ENCODE peak calls at places on chromosomes 7 and 10, in seven cellular contexts. One of them, this sample, is unnamed.

GRCh38 chr7:15305002-15305600 is 256.7 kb downstream of the AGMO start:
- DNase-seq in heart left ventricle: peak
- DNase-seq in PC-9: peak
- DNase-seq in suprapubic skin: no peak
- DNase-seq in neuronal stem cell: peak
- DNase-seq in CD4-positive, CD25-positive, alpha-beta regulatory T cell: no peak
- DNase-seq in transverse colon: peak
- DNase-seq in this sample: peak

GRCh38 chr7:100673942-100674431 is 447 bp downstream of the GNB2 start:
- DNase-seq in transverse colon: peak
- DNase-seq in PC-9: no peak
- DNase-seq in heart left ventricle: peak
- DNase-seq in CD4-positive, CD25-positive, alpha-beta regulatory T cell: peak
- DNase-seq in neuronal stem cell: no peak
- DNase-seq in suprapubic skin: no peak
- DNase-seq in this sample: no peak

GRCh38 chr10:100186253-100186780 is 488 bp upstream of the ERLIN1 start:
- DNase-seq in heart left ventricle: peak
- DNase-seq in suprapubic skin: no peak
- DNase-seq in CD4-positive, CD25-positive, alpha-beta regulatory T cell: no peak
- DNase-seq in neuronal stem cell: no peak
- DNase-seq in PC-9: no peak
- DNase-seq in transverse colon: peak
- DNase-seq in this sample: no peak

GRCh38 chr7:35398518-35398917 is 144.6 kb upstream of the TBX20 start:
- DNase-seq in PC-9: no peak
- DNase-seq in heart left ventricle: no peak
- DNase-seq in neuronal stem cell: no peak
- DNase-seq in suprapubic skin: no peak
- DNase-seq in CD4-positive, CD25-positive, alpha-beta regulatory T cell: no peak
- DNase-seq in transverse colon: no peak
- DNase-seq in this sample: no peak

GRCh38 chr10:112754001-112754411 is 196.0 kb upstream of the TCF7L2 start:
- DNase-seq in transverse colon: no peak
- DNase-seq in CD4-positive, CD25-positive, alpha-beta regulatory T cell: no peak
- DNase-seq in suprapubic skin: no peak
- DNase-seq in heart left ventricle: no peak
- DNase-seq in neuronal stem cell: peak
- DNase-seq in PC-9: no peak
- DNase-seq in this sample: no peak

GRCh38 chr10:113709221-113709838 is 29.6 kb downstream of the CASP7 start:
- DNase-seq in transverse colon: no peak
- DNase-seq in suprapubic skin: no peak
- DNase-seq in CD4-positive, CD25-positive, alpha-beta regulatory T cell: no peak
- DNase-seq in neuronal stem cell: no peak
- DNase-seq in PC-9: no peak
- DNase-seq in heart left ventricle: no peak
- DNase-seq in this sample: no peak

GRCh38 chr10:47024399-47025252 is 113.4 kb downstream of the PTPN20 start:
- DNase-seq in neuronal stem cell: peak
- DNase-seq in CD4-positive, CD25-positive, alpha-beta regulatory T cell: peak
- DNase-seq in heart left ventricle: no peak
- DNase-seq in transverse colon: peak
- DNase-seq in PC-9: peak
- DNase-seq in suprapubic skin: peak
- DNase-seq in this sample: peak

GRCh38 chr7:27198871-27199801 is 755 bp downstream of the HOXA13 start:
- DNase-seq in suprapubic skin: peak
- DNase-seq in CD4-positive, CD25-positive, alpha-beta regulatory T cell: no peak
- DNase-seq in PC-9: peak
- DNase-seq in heart left ventricle: no peak
- DNase-seq in neuronal stem cell: no peak
- DNase-seq in transverse colon: no peak
- DNase-seq in this sample: no peak

GRCh38 chr10:4120454-4120853 is 335.4 kb upstream of the KLF6 start:
- DNase-seq in CD4-positive, CD25-positive, alpha-beta regulatory T cell: no peak
- DNase-seq in neuronal stem cell: no peak
- DNase-seq in transverse colon: peak
- DNase-seq in suprapubic skin: no peak
- DNase-seq in PC-9: no peak
- DNase-seq in heart left ventricle: peak
- DNase-seq in this sample: no peak

GRCh38 chr10:68876919-68877250 is 24.2 kb upstream of the DDX50 start:
- DNase-seq in CD4-positive, CD25-positive, alpha-beta regulatory T cell: no peak
- DNase-seq in heart left ventricle: no peak
- DNase-seq in transverse colon: no peak
- DNase-seq in suprapubic skin: no peak
- DNase-seq in neuronal stem cell: no peak
- DNase-seq in PC-9: no peak
- DNase-seq in this sample: no peak
- H3K27ac ChIP-seq in CD4-positive, CD25-positive, alpha-beta regulatory T cell: no peak
- H3K27ac ChIP-seq in heart left ventricle: no peak
- H3K27ac ChIP-seq in transverse colon: peak
- H3K27ac ChIP-seq in suprapubic skin: no peak
- H3K27ac ChIP-seq in neuronal stem cell: peak
- H3K27ac ChIP-seq in PC-9: no peak
- H3K27ac ChIP-seq in this sample: no peak

GRCh38 chr7:101686030-101686429 is 56.9 kb upstream of the MYL10 start:
- DNase-seq in CD4-positive, CD25-positive, alpha-beta regulatory T cell: no peak
- DNase-seq in neuronal stem cell: no peak
- DNase-seq in suprapubic skin: no peak
- DNase-seq in PC-9: no peak
- DNase-seq in transverse colon: no peak
- DNase-seq in heart left ventricle: no peak
- DNase-seq in this sample: no peak

GRCh38 chr7:101687081-101687480 is 58.0 kb upstream of the MYL10 start:
- DNase-seq in suprapubic skin: no peak
- DNase-seq in heart left ventricle: no peak
- DNase-seq in neuronal stem cell: no peak
- DNase-seq in CD4-positive, CD25-positive, alpha-beta regulatory T cell: no peak
- DNase-seq in PC-9: no peak
- DNase-seq in transverse colon: no peak
- DNase-seq in this sample: no peak

GRCh38 chr7:101688995-101689907 is 60.2 kb upstream of the MYL10 start:
- DNase-seq in neuronal stem cell: no peak
- DNase-seq in heart left ventricle: no peak
- DNase-seq in PC-9: no peak
- DNase-seq in CD4-positive, CD25-positive, alpha-beta regulatory T cell: no peak
- DNase-seq in suprapubic skin: no peak
- DNase-seq in transverse colon: no peak
- DNase-seq in this sample: no peak

GRCh38 chr7:101688183-101688831 is 59.2 kb upstream of the MYL10 start:
- DNase-seq in transverse colon: peak
- DNase-seq in heart left ventricle: peak
- DNase-seq in neuronal stem cell: peak
- DNase-seq in CD4-positive, CD25-positive, alpha-beta regulatory T cell: peak
- DNase-seq in suprapubic skin: peak
- DNase-seq in PC-9: peak
- DNase-seq in this sample: no peak

GRCh38 chr7:101687791-101688182 is 58.7 kb upstream of the MYL10 start:
- DNase-seq in PC-9: no peak
- DNase-seq in suprapubic skin: no peak
- DNase-seq in CD4-positive, CD25-positive, alpha-beta regulatory T cell: no peak
- DNase-seq in heart left ventricle: no peak
- DNase-seq in neuronal stem cell: no peak
- DNase-seq in transverse colon: no peak
- DNase-seq in this sample: no peak
- H3K27ac ChIP-seq in PC-9: no peak
- H3K27ac ChIP-seq in suprapubic skin: no peak
- H3K27ac ChIP-seq in CD4-positive, CD25-positive, alpha-beta regulatory T cell: no peak
- H3K27ac ChIP-seq in heart left ventricle: no peak
- H3K27ac ChIP-seq in neuronal stem cell: no peak
- H3K27ac ChIP-seq in transverse colon: no peak
- H3K27ac ChIP-seq in this sample: no peak

GRCh38 chr10:101814466-101815041 is 3.7 kb downstream of the OGA start:
- DNase-seq in suprapubic skin: no peak
- DNase-seq in transverse colon: no peak
- DNase-seq in heart left ventricle: no peak
- DNase-seq in CD4-positive, CD25-positive, alpha-beta regulatory T cell: no peak
- DNase-seq in PC-9: no peak
- DNase-seq in neuronal stem cell: no peak
- DNase-seq in this sample: no peak
- H3K27ac ChIP-seq in suprapubic skin: no peak
- H3K27ac ChIP-seq in transverse colon: no peak
- H3K27ac ChIP-seq in heart left ventricle: peak
- H3K27ac ChIP-seq in CD4-positive, CD25-positive, alpha-beta regulatory T cell: peak
- H3K27ac ChIP-seq in PC-9: no peak
- H3K27ac ChIP-seq in neuronal stem cell: no peak
- H3K27ac ChIP-seq in this sample: no peak

GRCh38 chr7:22566176-22566575 is 66.2 kb upstream of the STEAP1B start:
- DNase-seq in suprapubic skin: no peak
- DNase-seq in CD4-positive, CD25-positive, alpha-beta regulatory T cell: no peak
- DNase-seq in PC-9: no peak
- DNase-seq in heart left ventricle: no peak
- DNase-seq in neuronal stem cell: no peak
- DNase-seq in transverse colon: no peak
- DNase-seq in this sample: no peak
- H3K27ac ChIP-seq in suprapubic skin: no peak
- H3K27ac ChIP-seq in CD4-positive, CD25-positive, alpha-beta regulatory T cell: no peak
- H3K27ac ChIP-seq in PC-9: peak
- H3K27ac ChIP-seq in heart left ventricle: no peak
- H3K27ac ChIP-seq in neuronal stem cell: no peak
- H3K27ac ChIP-seq in transverse colon: no peak
- H3K27ac ChIP-seq in this sample: no peak

DNA sequence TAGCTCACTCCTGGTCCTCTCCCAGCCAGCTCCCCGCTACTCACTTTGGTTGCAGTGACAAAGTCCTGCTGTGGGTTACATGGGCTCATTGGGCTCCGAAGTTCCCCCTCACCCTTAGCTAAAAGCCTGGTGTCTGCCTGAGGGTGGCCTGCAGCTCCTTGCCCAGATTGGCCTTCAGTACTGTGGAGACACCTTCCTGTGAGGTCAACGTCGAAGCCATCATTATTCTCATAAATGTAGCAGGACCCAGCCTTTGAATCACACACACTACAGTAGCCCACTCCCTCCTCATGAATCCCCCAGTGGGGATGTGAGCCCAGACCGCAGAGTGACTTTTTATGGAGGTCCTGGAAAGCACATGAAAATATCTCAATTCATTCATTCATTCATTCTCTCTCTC is 10.5 kb downstream of the MBL2 start:
- DNase-seq in PC-9: no peak
- DNase-seq in heart left ventricle: no peak
- DNase-seq in neuronal stem cell: no peak
- DNase-seq in transverse colon: no peak
- DNase-seq in CD4-positive, CD25-positive, alpha-beta regulatory T cell: no peak
- DNase-seq in suprapubic skin: no peak
- DNase-seq in this sample: no peak
- H3K27ac ChIP-seq in PC-9: no peak
- H3K27ac ChIP-seq in heart left ventricle: no peak
- H3K27ac ChIP-seq in neuronal stem cell: no peak
- H3K27ac ChIP-seq in transverse colon: no peak
- H3K27ac ChIP-seq in CD4-positive, CD25-positive, alpha-beta regulatory T cell: no peak
- H3K27ac ChIP-seq in suprapubic skin: no peak
- H3K27ac ChIP-seq in this sample: no peak

GRCh38 chr7:43643842-43644241 is 60.9 kb downstream of the STK17A start:
- DNase-seq in suprapubic skin: no peak
- DNase-seq in heart left ventricle: no peak
- DNase-seq in transverse colon: no peak
- DNase-seq in neuronal stem cell: no peak
- DNase-seq in PC-9: no peak
- DNase-seq in CD4-positive, CD25-positive, alpha-beta regulatory T cell: no peak
- DNase-seq in this sample: no peak

GRCh38 chr7:43646603-43647313 is 63.9 kb downstream of the STK17A start:
- DNase-seq in CD4-positive, CD25-positive, alpha-beta regulatory T cell: no peak
- DNase-seq in neuronal stem cell: no peak
- DNase-seq in transverse colon: no peak
- DNase-seq in suprapubic skin: no peak
- DNase-seq in PC-9: no peak
- DNase-seq in heart left ventricle: peak
- DNase-seq in this sample: no peak

GRCh38 chr7:43647314-43647691 is 64.4 kb downstream of the STK17A start:
- DNase-seq in neuronal stem cell: peak
- DNase-seq in suprapubic skin: no peak
- DNase-seq in PC-9: no peak
- DNase-seq in transverse colon: no peak
- DNase-seq in heart left ventricle: peak
- DNase-seq in CD4-positive, CD25-positive, alpha-beta regulatory T cell: no peak
- DNase-seq in this sample: no peak

GRCh38 chr7:43647772-43648643 is 65.1 kb downstream of the STK17A start:
- DNase-seq in suprapubic skin: peak
- DNase-seq in neuronal stem cell: no peak
- DNase-seq in transverse colon: peak
- DNase-seq in heart left ventricle: peak
- DNase-seq in CD4-positive, CD25-positive, alpha-beta regulatory T cell: no peak
- DNase-seq in PC-9: peak
- DNase-seq in this sample: peak

DNA sequence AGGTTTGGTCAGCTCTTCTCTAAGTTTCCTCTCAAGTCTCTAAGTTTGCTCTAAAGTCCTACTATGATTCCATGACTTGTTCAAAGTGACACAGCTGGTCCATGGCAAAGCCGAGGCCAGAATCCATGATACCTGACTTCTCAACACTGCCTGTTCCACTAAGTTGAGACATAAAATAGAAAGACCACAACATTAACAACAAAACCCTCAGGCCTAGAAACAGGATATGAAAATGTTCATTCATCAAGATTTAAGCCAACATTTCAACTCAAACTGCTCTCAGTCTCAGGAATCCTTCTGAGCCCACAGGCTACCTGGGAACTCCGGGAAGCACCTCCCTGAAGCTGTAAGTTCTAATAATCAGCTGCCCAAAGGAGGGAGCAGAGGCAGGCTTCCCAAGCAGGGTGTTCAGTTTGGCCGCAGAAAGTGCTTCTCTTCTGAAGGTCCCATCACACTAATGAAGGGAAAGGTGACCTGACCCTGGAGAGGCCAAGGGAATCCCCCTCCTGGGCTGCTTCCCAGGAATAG is 62.9 kb downstream of the STK17A start:
- DNase-seq in transverse colon: no peak
- DNase-seq in neuronal stem cell: no peak
- DNase-seq in PC-9: no peak
- DNase-seq in CD4-positive, CD25-positive, alpha-beta regulatory T cell: no peak
- DNase-seq in heart left ventricle: no peak
- DNase-seq in suprapubic skin: no peak
- DNase-seq in this sample: no peak
- H3K27ac ChIP-seq in transverse colon: peak
- H3K27ac ChIP-seq in neuronal stem cell: no peak
- H3K27ac ChIP-seq in PC-9: peak
- H3K27ac ChIP-seq in CD4-positive, CD25-positive, alpha-beta regulatory T cell: peak
- H3K27ac ChIP-seq in heart left ventricle: peak
- H3K27ac ChIP-seq in suprapubic skin: peak
- H3K27ac ChIP-seq in this sample: no peak

GRCh38 chr7:116967983-116968382 is 14.7 kb downstream of the ST7 start:
- DNase-seq in PC-9: no peak
- DNase-seq in transverse colon: no peak
- DNase-seq in neuronal stem cell: no peak
- DNase-seq in suprapubic skin: no peak
- DNase-seq in heart left ventricle: no peak
- DNase-seq in CD4-positive, CD25-positive, alpha-beta regulatory T cell: no peak
- DNase-seq in this sample: no peak

GRCh38 chr7:116969371-116969902 is 16.1 kb downstream of the ST7 start:
- DNase-seq in heart left ventricle: no peak
- DNase-seq in PC-9: no peak
- DNase-seq in transverse colon: no peak
- DNase-seq in suprapubic skin: no peak
- DNase-seq in CD4-positive, CD25-positive, alpha-beta regulatory T cell: no peak
- DNase-seq in neuronal stem cell: no peak
- DNase-seq in this sample: no peak

GRCh38 chr7:116971869-116972268 is 18.6 kb downstream of the ST7 start:
- DNase-seq in CD4-positive, CD25-positive, alpha-beta regulatory T cell: no peak
- DNase-seq in transverse colon: no peak
- DNase-seq in neuronal stem cell: no peak
- DNase-seq in heart left ventricle: no peak
- DNase-seq in suprapubic skin: no peak
- DNase-seq in PC-9: no peak
- DNase-seq in this sample: no peak

GRCh38 chr7:116968626-116969025 is 15.3 kb downstream of the ST7 start:
- DNase-seq in PC-9: no peak
- DNase-seq in neuronal stem cell: no peak
- DNase-seq in CD4-positive, CD25-positive, alpha-beta regulatory T cell: no peak
- DNase-seq in heart left ventricle: no peak
- DNase-seq in transverse colon: no peak
- DNase-seq in suprapubic skin: no peak
- DNase-seq in this sample: no peak

GRCh38 chr7:116970148-116970910 is 17.0 kb downstream of the ST7 start:
- DNase-seq in PC-9: no peak
- DNase-seq in suprapubic skin: no peak
- DNase-seq in neuronal stem cell: no peak
- DNase-seq in CD4-positive, CD25-positive, alpha-beta regulatory T cell: no peak
- DNase-seq in transverse colon: no peak
- DNase-seq in heart left ventricle: no peak
- DNase-seq in this sample: no peak
- H3K27ac ChIP-seq in PC-9: no peak
- H3K27ac ChIP-seq in suprapubic skin: no peak
- H3K27ac ChIP-seq in neuronal stem cell: no peak
- H3K27ac ChIP-seq in CD4-positive, CD25-positive, alpha-beta regulatory T cell: no peak
- H3K27ac ChIP-seq in transverse colon: no peak
- H3K27ac ChIP-seq in heart left ventricle: no peak
- H3K27ac ChIP-seq in this sample: no peak